ENCODE peak calls at places on chromosomes 12 and 14, in nine cellular contexts. Q is ovary, H is heart left ventricle, M is osteoblast, V is left ventricle myocardium inferior, R is psoas muscle, Y is astrocyte of the spinal cord, F is choroid plexus epithelial cell, G is A549. E is an unnamed sample.

GRCh38 chr12:104549820-104550480 is 93.2 kb downstream of the CHST11 start:
- DNase-seq in Q (no peak), H (no peak), M (peak; percentile 62), V (no peak), R (no peak), Y (no peak), F (peak; percentile 27), G (no peak), E (peak; percentile 42)

GRCh38 chr12:15322164-15323054 is at the start of gene PTPRO:
- DNase-seq in Q (no peak), H (no peak), M (no peak), V (no peak), R (peak; percentile 17), Y (peak; percentile 3), F (peak; percentile 3), G (peak; percentile 6), E (peak; percentile 27)

GRCh38 chr12:49131051-49131972 is at the start of gene TUBA1B:
- DNase-seq in Q (peak; percentile 93), H (peak; percentile 95), M (peak; percentile 96), V (peak; percentile 94), R (peak; percentile 90), Y (peak; percentile 90), F (peak; percentile 90), G (peak; percentile 92), E (peak; percentile 89)

GRCh38 chr14:99930420-99931274 is 134.6 kb upstream of the EVL start:
- DNase-seq in Q (no peak), H (no peak), M (no peak), V (no peak), R (no peak), Y (no peak), F (no peak), G (no peak), E (no peak)

GRCh38 chr14:54803396-54803795 is 99.2 kb downstream of the GCH1 start:
- DNase-seq in Q (no peak), H (no peak), M (no peak), V (no peak), R (no peak), Y (no peak), F (no peak), G (no peak), E (no peak)

GRCh38 chr12:98418357-98419075 is 96.9 kb upstream of the TMPO start:
- DNase-seq in Q (peak; percentile 83), H (peak; percentile 82), M (peak; percentile 94), V (peak; percentile 80), R (peak; percentile 83), Y (peak; percentile 97), F (peak; percentile 98), G (peak; percentile 86), E (peak; percentile 96)

GRCh38 chr12:95624544-95624943 is 73.3 kb upstream of the USP44 start:
- DNase-seq in Q (no peak), H (no peak), M (no peak), V (no peak), R (no peak), Y (peak; percentile 81), F (peak; percentile 41), G (peak; percentile 37), E (peak; percentile 23)

GRCh38 chr14:54698501-54698900 is 131.6 kb downstream of the SAMD4A start:
- DNase-seq in Q (no peak), H (no peak), M (no peak), V (no peak), R (no peak), Y (no peak), F (no peak), G (no peak), E (no peak)

GRCh38 chr12:47079894-47080724 is at the start of gene AMIGO2:
- DNase-seq in Q (peak; percentile 81), H (peak; percentile 69), M (peak; percentile 93), V (peak; percentile 51), R (peak; percentile 57), Y (peak; percentile 75), F (peak; percentile 59), G (peak; percentile 95), E (peak; percentile 67)

GRCh38 chr12:66678640-66679268 is at the start of gene GRIP1:
- DNase-seq in Q (no peak), H (no peak), M (no peak), V (no peak), R (no peak), Y (peak; percentile 8), F (no peak), G (no peak), E (peak; percentile 7)

GRCh38 chr14:49770212-49770817 is 2.4 kb downstream of the KLHDC2 start:
- DNase-seq in Q (no peak), H (no peak), M (peak; percentile 78), V (no peak), R (no peak), Y (peak; percentile 47), F (peak; percentile 76), G (peak; percentile 70), E (peak; percentile 5)

GRCh38 chr12:53569174-53569557 is 57.0 kb downstream of the ATF7 start:
- DNase-seq in Q (no peak), H (no peak), M (no peak), V (no peak), R (no peak), Y (peak; percentile 71), F (peak; percentile 83), G (no peak), E (peak; percentile 29)

GRCh38 chr12:131028587-131029338 is 75.1 kb downstream of the ADGRD1 start:
- DNase-seq in Q (no peak), H (no peak), M (no peak), V (no peak), R (no peak), Y (no peak), F (no peak), G (peak; percentile 59), E (no peak)

GRCh38 chr14:77965919-77966435 is 166.1 kb downstream of the ADCK1 start:
- DNase-seq in Q (no peak), H (no peak), M (no peak), V (no peak), R (no peak), Y (peak; percentile 31), F (peak; percentile 44), G (peak; percentile 42), E (peak; percentile 37)

GRCh38 chr12:69410571-69410970 is 51.0 kb downstream of the YEATS4 start:
- DNase-seq in Q (no peak), H (no peak), M (no peak), V (no peak), R (no peak), Y (no peak), F (no peak), G (no peak), E (no peak)

GRCh38 chr12:59820594-59821011 is 224.8 kb downstream of the SLC16A7 start:
- DNase-seq in Q (no peak), H (no peak), M (no peak), V (no peak), R (no peak), Y (no peak), F (no peak), G (no peak), E (no peak)

GRCh38 chr14:101563654-101564443 is 2.6 kb downstream of the DIO3 start:
- DNase-seq in Q (no peak), H (no peak), M (peak; percentile 88), V (no peak), R (peak; percentile 7), Y (no peak), F (no peak), G (peak; percentile 37), E (no peak)
- H3K4me3 ChIP-seq in Q (no peak overlapping the region), H (no peak overlapping the region), M (no peak overlapping the region), V (no peak overlapping the region), R (no peak overlapping the region), Y (no peak overlapping the region), F (no peak overlapping the region), G (peak overlapping the region; percentile 58), E (no peak overlapping the region)

DNA sequence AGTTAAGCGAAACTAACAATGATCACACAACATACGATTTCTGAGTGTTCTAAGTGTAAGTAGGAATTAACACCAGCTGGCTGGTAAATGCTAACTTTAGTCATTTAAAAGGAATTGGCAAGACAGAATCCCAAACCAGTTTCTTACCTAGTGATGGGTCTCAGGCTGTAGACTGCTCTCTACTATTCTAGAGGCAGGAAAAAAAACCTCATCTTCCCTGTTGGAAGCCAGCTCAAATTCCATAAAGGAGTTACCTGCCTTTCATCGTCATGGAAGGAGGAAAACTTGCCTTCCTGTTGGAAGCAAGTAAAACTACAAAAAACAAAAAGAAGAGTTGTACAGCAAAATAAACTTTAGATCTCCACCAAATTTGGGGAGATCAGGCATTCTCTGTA is 23.7 kb upstream of the SLC7A8 start:
- DNase-seq in Q (no peak), H (no peak), M (no peak), V (no peak), R (no peak), Y (no peak), F (no peak), G (no peak), E (no peak)
- H3K4me3 ChIP-seq in Q (no peak overlapping the region), H (no peak overlapping the region), M (no peak overlapping the region), V (no peak overlapping the region), R (no peak overlapping the region), Y (no peak overlapping the region), F (no peak overlapping the region), G (no peak overlapping the region), E (no peak overlapping the region)

GRCh38 chr14:92323031-92323915 is at the start of gene SLC24A4:
- DNase-seq in Q (no peak), H (no peak), M (no peak), V (no peak), R (peak; percentile 18), Y (no peak), F (peak; percentile 6), G (peak; percentile 24), E (peak; percentile 36)
- H3K4me3 ChIP-seq in Q (peak within 1 kb of the TSS; percentile 20), H (peak within 1 kb of the TSS; percentile 22), M (no peak within 1 kb of the TSS), V (peak within 1 kb of the TSS; percentile 62), R (peak within 1 kb of the TSS; percentile 58), Y (no peak within 1 kb of the TSS), F (no peak within 1 kb of the TSS), G (peak within 1 kb of the TSS; percentile 54), E (no peak within 1 kb of the TSS)

GRCh38 chr12:65624554-65625086 is 199.7 kb upstream of the HMGA2 start:
- DNase-seq in Q (no peak), H (no peak), M (no peak), V (no peak), R (no peak), Y (no peak), F (no peak), G (no peak), E (no peak)
- H3K4me3 ChIP-seq in Q (no peak overlapping the region), H (no peak overlapping the region), M (no peak overlapping the region), V (no peak overlapping the region), R (no peak overlapping the region), Y (no peak overlapping the region), F (no peak overlapping the region), G (no peak overlapping the region), E (no peak overlapping the region)

DNA sequence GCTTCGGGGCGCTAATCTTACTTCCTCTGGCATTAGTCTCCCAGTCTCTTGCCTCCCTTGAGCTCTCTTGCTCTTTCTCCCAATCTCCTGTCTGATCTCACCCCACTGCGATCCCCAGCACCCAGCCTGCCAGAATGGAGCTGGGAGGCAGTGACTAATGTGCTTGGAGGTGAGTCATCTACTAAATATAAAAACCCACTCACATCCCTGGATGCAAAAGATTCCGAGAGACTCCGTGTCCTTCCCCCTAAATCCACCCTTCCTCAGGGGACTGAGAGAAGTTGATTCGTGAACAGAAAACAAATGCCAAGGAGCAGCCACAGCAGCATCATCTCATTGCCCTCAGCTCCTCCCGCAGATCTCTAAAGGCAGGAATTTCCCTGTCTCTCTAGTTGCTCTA is 45.7 kb upstream of the KCNA5 start:
- DNase-seq in Q (no peak), H (no peak), M (peak; percentile 87), V (no peak), R (peak; percentile 68), Y (peak; percentile 77), F (peak; percentile 61), G (peak; percentile 26), E (peak; percentile 47)
- H3K4me3 ChIP-seq in Q (no peak overlapping the region), H (no peak overlapping the region), M (no peak overlapping the region), V (no peak overlapping the region), R (no peak overlapping the region), Y (no peak overlapping the region), F (no peak overlapping the region), G (no peak overlapping the region), E (no peak overlapping the region)